ENCODE peak calls at places on chromosomes 16 and 17, in five cellular contexts. One of them, this sample, is unnamed. For H3K36me3, the result is how much of the 10 kb centered on the place peaks cover.

GRCh38 chr17:16428098-16428882 is 12.9 kb downstream of the TRPV2 start:
- DNase-seq in GM12878: no peak
- DNase-seq in sigmoid colon: no peak
- DNase-seq in hepatocyte: peak
- DNase-seq in prostate gland: no peak
- DNase-seq in this sample: no peak

GRCh38 chr17:21019976-21020575 is 22.7 kb downstream of the USP22 start:
- DNase-seq in GM12878: no peak
- DNase-seq in sigmoid colon: peak
- DNase-seq in hepatocyte: no peak
- DNase-seq in prostate gland: no peak
- DNase-seq in this sample: no peak

GRCh38 chr16:3149630-3150345 is 15.0 kb downstream of the ZNF213 start:
- DNase-seq in GM12878: no peak
- DNase-seq in sigmoid colon: peak
- DNase-seq in hepatocyte: peak
- DNase-seq in prostate gland: peak
- DNase-seq in this sample: no peak

GRCh38 chr16:52376677-52377300 is 170.2 kb downstream of the TOX3 start:
- DNase-seq in GM12878: no peak
- DNase-seq in sigmoid colon: peak
- DNase-seq in hepatocyte: no peak
- DNase-seq in prostate gland: no peak
- DNase-seq in this sample: no peak

GRCh38 chr16:720507-720989 is 398 bp upstream of the ANTKMT start:
- DNase-seq in GM12878: no peak
- DNase-seq in sigmoid colon: peak
- DNase-seq in hepatocyte: peak
- DNase-seq in prostate gland: no peak
- DNase-seq in this sample: no peak

GRCh38 chr16:29899516-29900101 is at the start of gene SEZ6L2:
- DNase-seq in GM12878: no peak
- DNase-seq in sigmoid colon: no peak
- DNase-seq in hepatocyte: peak
- DNase-seq in prostate gland: peak
- DNase-seq in this sample: peak

GRCh38 chr16:57981636-57982035 is 10.7 kb upstream of the CNGB1 start:
- DNase-seq in GM12878: no peak
- DNase-seq in sigmoid colon: no peak
- DNase-seq in hepatocyte: no peak
- DNase-seq in prostate gland: no peak
- DNase-seq in this sample: no peak

GRCh38 chr16:6483634-6484033 is 849.0 kb upstream of the RBFOX1 start:
- DNase-seq in GM12878: no peak
- DNase-seq in sigmoid colon: no peak
- DNase-seq in hepatocyte: no peak
- DNase-seq in prostate gland: no peak
- DNase-seq in this sample: no peak

GRCh38 chr17:61065263-61065773 is 334.3 kb upstream of the TBX2 start:
- DNase-seq in GM12878: no peak
- DNase-seq in sigmoid colon: no peak
- DNase-seq in hepatocyte: peak
- DNase-seq in prostate gland: no peak
- DNase-seq in this sample: no peak

GRCh38 chr17:63039899-63040602 is 74.0 kb downstream of the TANC2 start:
- DNase-seq in GM12878: no peak
- DNase-seq in sigmoid colon: no peak
- DNase-seq in hepatocyte: no peak
- DNase-seq in prostate gland: no peak
- DNase-seq in this sample: peak

GRCh38 chr17:76239538-76240274 is 587 bp downstream of the RNF157 start:
- DNase-seq in GM12878: no peak
- DNase-seq in sigmoid colon: peak
- DNase-seq in hepatocyte: no peak
- DNase-seq in prostate gland: no peak
- DNase-seq in this sample: no peak

GRCh38 chr16:81136331-81137011 is 40.3 kb upstream of the GCSH start:
- DNase-seq in GM12878: no peak
- DNase-seq in sigmoid colon: no peak
- DNase-seq in hepatocyte: no peak
- DNase-seq in prostate gland: no peak
- DNase-seq in this sample: no peak

GRCh38 chr16:81137754-81138153 is 41.6 kb upstream of the GCSH start:
- DNase-seq in GM12878: no peak
- DNase-seq in sigmoid colon: no peak
- DNase-seq in hepatocyte: no peak
- DNase-seq in prostate gland: no peak
- DNase-seq in this sample: no peak

GRCh38 chr16:81142864-81143263 is 46.7 kb upstream of the GCSH start:
- DNase-seq in GM12878: no peak
- DNase-seq in sigmoid colon: no peak
- DNase-seq in hepatocyte: no peak
- DNase-seq in prostate gland: no peak
- DNase-seq in this sample: no peak

GRCh38 chr16:81140930-81141780 is 45.0 kb upstream of the GCSH start:
- DNase-seq in GM12878: no peak
- DNase-seq in sigmoid colon: no peak
- DNase-seq in hepatocyte: no peak
- DNase-seq in prostate gland: no peak
- DNase-seq in this sample: no peak

GRCh38 chr16:81137012-81137335 is 40.8 kb upstream of the GCSH start:
- DNase-seq in GM12878: no peak
- DNase-seq in sigmoid colon: no peak
- DNase-seq in hepatocyte: peak
- DNase-seq in prostate gland: no peak
- DNase-seq in this sample: no peak
- H3K36me3 ChIP-seq in GM12878: under half
- H3K36me3 ChIP-seq in sigmoid colon: under half
- H3K36me3 ChIP-seq in hepatocyte: under half
- H3K36me3 ChIP-seq in prostate gland: under half
- H3K36me3 ChIP-seq in this sample: under half

DNA sequence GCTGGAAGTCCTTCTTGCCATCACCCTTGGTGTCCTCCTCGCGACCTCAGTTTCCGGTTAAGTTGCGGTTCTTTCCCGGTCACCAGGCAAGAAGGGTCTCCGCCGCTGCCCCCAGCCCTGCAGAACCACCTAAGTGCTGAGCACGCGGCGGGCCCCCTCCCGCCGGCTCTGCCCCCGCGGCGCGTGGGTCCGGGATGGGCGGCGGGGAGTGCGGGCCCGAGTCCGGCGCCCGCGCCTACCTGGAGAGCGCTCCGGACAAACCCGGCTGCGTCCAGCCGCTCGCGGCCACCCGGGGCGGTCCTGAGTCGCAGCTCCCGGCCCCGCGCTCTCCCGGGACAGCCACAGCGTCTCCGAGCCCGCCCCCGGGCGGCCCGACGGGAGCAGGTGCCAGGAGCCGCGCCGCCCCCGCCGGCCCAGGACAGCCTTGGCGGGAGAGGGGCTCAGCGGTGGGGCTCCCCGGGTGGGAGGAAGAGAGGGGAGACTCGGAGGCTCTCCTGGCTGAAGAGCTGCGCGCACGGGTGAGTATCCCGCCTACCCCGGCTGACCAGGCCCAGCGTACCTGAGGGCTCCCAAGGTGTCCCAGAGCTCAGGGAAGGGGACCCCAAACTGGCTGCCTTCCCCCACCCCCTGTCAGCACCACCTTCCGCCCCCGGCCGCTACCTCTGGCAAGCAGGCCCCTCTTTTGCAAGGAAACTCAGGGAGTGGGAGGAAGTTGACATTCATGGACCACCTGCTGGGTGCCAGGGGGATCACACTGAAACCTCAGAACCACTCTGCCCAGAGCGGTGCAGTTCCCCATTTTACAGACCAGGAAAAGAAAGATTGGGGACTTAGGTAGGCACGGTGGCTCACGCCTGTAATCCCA is 22.2 kb upstream of the C17orf113 start:
- DNase-seq in GM12878: no peak
- DNase-seq in sigmoid colon: no peak
- DNase-seq in hepatocyte: peak
- DNase-seq in prostate gland: no peak
- DNase-seq in this sample: no peak
- TF ChIP-seq CTCF in GM12878: no peak
- TF ChIP-seq CTCF in sigmoid colon: no peak
- TF ChIP-seq CTCF in hepatocyte: peak
- TF ChIP-seq CTCF in prostate gland: no peak
- TF ChIP-seq CTCF in this sample: no peak

GRCh38 chr16:56538331-56538730 is 18.5 kb upstream of the BBS2 start:
- DNase-seq in GM12878: no peak
- DNase-seq in sigmoid colon: no peak
- DNase-seq in hepatocyte: no peak
- DNase-seq in prostate gland: no peak
- DNase-seq in this sample: no peak

GRCh38 chr16:56542039-56542438 is 22.2 kb upstream of the BBS2 start:
- DNase-seq in GM12878: no peak
- DNase-seq in sigmoid colon: no peak
- DNase-seq in hepatocyte: no peak
- DNase-seq in prostate gland: no peak
- DNase-seq in this sample: no peak

GRCh38 chr16:56534847-56535383 is 15.1 kb upstream of the BBS2 start:
- DNase-seq in GM12878: no peak
- DNase-seq in sigmoid colon: no peak
- DNase-seq in hepatocyte: no peak
- DNase-seq in prostate gland: no peak
- DNase-seq in this sample: no peak

DNA sequence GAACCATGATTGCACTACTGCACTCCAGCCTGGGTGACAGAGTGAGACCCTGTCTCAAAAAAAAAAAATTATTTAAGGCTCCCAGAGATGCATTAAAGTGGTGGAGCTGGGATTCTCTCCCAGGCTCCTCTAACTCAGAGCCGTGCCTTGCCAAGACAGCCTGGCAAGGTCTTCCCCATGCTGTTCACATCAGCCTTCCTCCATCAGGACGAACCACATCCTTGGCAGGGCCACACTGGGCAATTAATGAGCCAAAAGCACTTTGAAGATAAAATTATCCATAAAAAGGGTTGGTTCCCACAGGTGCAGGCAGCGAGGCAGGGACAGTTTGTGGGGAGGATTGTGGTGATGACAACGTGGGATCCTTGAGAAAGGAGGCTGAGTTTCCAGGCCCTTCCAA is 19.8 kb upstream of the BBS2 start:
- DNase-seq in GM12878: no peak
- DNase-seq in sigmoid colon: no peak
- DNase-seq in hepatocyte: no peak
- DNase-seq in prostate gland: no peak
- DNase-seq in this sample: no peak
- H3K36me3 ChIP-seq in GM12878: under half
- H3K36me3 ChIP-seq in sigmoid colon: under half
- H3K36me3 ChIP-seq in hepatocyte: under half
- H3K36me3 ChIP-seq in prostate gland: under half
- H3K36me3 ChIP-seq in this sample: under half

GRCh38 chr17:73900516-73900915 is 256.3 kb upstream of the SDK2 start:
- DNase-seq in GM12878: no peak
- DNase-seq in sigmoid colon: no peak
- DNase-seq in hepatocyte: no peak
- DNase-seq in prostate gland: no peak
- DNase-seq in this sample: no peak

GRCh38 chr17:73901661-73902415 is 257.6 kb upstream of the SDK2 start:
- DNase-seq in GM12878: no peak
- DNase-seq in sigmoid colon: no peak
- DNase-seq in hepatocyte: peak
- DNase-seq in prostate gland: peak
- DNase-seq in this sample: no peak

GRCh38 chr17:73899839-73900238 is 255.6 kb upstream of the SDK2 start:
- DNase-seq in GM12878: no peak
- DNase-seq in sigmoid colon: no peak
- DNase-seq in hepatocyte: no peak
- DNase-seq in prostate gland: no peak
- DNase-seq in this sample: no peak

GRCh38 chr17:73901249-73901648 is 257.0 kb upstream of the SDK2 start:
- DNase-seq in GM12878: no peak
- DNase-seq in sigmoid colon: no peak
- DNase-seq in hepatocyte: no peak
- DNase-seq in prostate gland: no peak
- DNase-seq in this sample: no peak

DNA sequence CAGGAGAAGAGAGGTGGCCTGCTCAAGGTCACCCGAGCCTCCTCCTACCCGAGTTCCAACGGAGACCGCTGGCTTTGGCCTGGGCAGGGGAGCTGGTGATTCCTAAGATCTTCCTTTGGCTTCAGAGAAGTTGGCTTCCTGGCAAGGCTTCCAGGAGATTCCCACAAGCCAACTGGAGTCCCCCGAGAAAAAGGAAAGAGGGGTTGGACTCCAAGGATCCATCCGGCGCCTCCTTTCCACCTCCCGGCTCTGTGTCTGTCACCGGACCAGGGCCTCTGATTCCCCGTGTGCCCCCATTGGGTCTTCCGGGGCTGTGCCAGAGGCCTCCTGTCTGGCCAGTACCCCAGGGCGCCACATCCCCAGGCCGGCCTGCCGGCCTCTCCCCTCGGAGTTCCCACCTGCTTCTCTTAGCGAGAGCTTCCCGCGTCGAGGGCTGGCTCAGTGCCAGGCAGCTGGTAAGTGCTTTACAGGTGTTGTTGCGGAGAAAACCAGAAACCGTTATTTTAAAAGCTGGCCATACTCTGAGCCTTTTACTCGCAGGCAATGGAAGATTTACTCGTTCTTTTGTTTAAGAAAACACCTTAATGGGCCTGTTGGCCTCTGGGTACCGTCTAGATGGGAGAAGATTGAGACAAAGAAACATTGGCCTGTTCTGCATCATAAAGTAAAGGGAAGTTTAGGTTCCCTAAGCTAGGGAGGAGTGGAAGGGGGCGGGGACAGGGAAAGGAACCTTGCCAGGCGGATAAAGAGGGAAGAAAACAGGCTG is 258.4 kb upstream of the SDK2 start:
- DNase-seq in GM12878: no peak
- DNase-seq in sigmoid colon: no peak
- DNase-seq in hepatocyte: peak
- DNase-seq in prostate gland: no peak
- DNase-seq in this sample: no peak
- TF ChIP-seq CTCF in GM12878: no peak
- TF ChIP-seq CTCF in sigmoid colon: no peak
- TF ChIP-seq CTCF in hepatocyte: no peak
- TF ChIP-seq CTCF in prostate gland: no peak
- TF ChIP-seq CTCF in this sample: no peak

DNA sequence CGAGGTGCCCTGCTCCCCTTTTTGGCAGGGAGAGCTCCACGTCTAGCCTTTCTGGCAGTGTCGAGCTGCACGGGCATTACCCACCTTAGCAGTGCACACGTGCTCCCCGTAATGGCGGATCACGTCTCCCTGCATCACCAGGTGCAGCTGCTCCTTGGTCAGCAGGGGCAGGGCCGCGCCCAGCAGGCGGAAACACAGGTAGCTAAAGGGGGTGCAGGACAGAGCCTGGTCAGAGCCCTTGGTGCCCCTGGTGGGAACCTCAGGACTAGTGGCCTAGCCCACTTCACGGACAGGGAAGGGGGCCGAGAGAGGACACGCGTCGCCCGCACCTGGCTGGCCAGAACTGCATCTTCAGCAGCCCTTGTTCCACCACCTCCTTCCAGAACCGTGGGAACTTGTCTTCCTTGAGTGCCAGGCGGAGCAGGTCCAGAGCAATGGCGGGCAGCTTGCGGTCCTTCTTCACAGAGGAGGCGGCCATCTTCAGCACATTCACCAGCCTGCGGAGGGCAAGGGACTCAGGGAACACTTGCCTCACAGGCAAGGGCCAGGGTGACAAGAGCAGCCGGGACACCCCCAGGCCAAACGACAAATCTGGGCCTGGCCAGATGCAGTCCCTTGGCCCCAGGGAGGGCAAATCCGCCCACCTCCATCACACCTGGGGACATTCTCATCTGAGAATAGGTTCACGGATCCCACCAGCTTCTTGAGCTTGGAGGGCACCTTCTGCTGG is 3.2 kb downstream of the MYBBP1A start:
- DNase-seq in GM12878: no peak
- DNase-seq in sigmoid colon: peak
- DNase-seq in hepatocyte: no peak
- DNase-seq in prostate gland: no peak
- DNase-seq in this sample: no peak
- H3K36me3 ChIP-seq in GM12878: under half
- H3K36me3 ChIP-seq in sigmoid colon: under half
- H3K36me3 ChIP-seq in hepatocyte: under half
- H3K36me3 ChIP-seq in prostate gland: under half
- H3K36me3 ChIP-seq in this sample: under half

This sample was measured in kidney epithelial cell.